ENCODE peak calls at places on chromosomes 12 and 14, in seven cellular contexts. F, T, S, P, W, L and U are unnamed samples.

GRCh38 chr12:131077931-131078391 is 124.3 kb downstream of the ADGRD1 start:
- DNase-seq in F (no peak), T (no peak), S (no peak), P (no peak), W (no peak), L (no peak), U (no peak)

GRCh38 chr12:26125451-26126339 is 858 bp upstream of the BHLHE41 start:
- DNase-seq in F (no peak), T (peak; percentile 77), S (peak; percentile 12), P (no peak), W (peak; percentile 78), L (no peak), U (peak; percentile 89)

GRCh38 chr12:12903642-12904609 is 12.6 kb downstream of the GPRC5A start:
- DNase-seq in F (peak; percentile 27), T (no peak), S (no peak), P (no peak), W (no peak), L (no peak), U (no peak)

GRCh38 chr14:74860899-74861733 is 14.8 kb downstream of the PROX2 start:
- DNase-seq in F (peak; percentile 77), T (peak; percentile 93), S (peak; percentile 57), P (peak; percentile 67), W (peak; percentile 86), L (peak; percentile 92), U (peak; percentile 50)

GRCh38 chr14:88613552-88614010 is 50.7 kb downstream of the ZC3H14 start:
- DNase-seq in F (peak; percentile 45), T (no peak), S (peak; percentile 28), P (peak; percentile 8), W (no peak), L (no peak), U (no peak)

GRCh38 chr12:109087250-109087649 is 6.0 kb downstream of the ALKBH2 start:
- DNase-seq in F (no peak), T (no peak), S (no peak), P (no peak), W (no peak), L (no peak), U (no peak)

GRCh38 chr14:104596927-104597351 is 7.6 kb downstream of the TMEM179 start:
- DNase-seq in F (no peak), T (no peak), S (no peak), P (no peak), W (no peak), L (no peak), U (no peak)

GRCh38 chr14:89000007-89000942 is 175.8 kb downstream of the TTC8 start:
- DNase-seq in F (peak; percentile 65), T (no peak), S (no peak), P (peak; percentile 93), W (peak; percentile 81), L (no peak), U (peak; percentile 67)

GRCh38 chr12:74537126-74537706 is 419 bp upstream of the ATXN7L3B start:
- DNase-seq in F (peak; percentile 83), T (no peak), S (peak; percentile 80), P (peak; percentile 24), W (peak; percentile 86), L (no peak), U (peak; percentile 77)

GRCh38 chr12:54935235-54935951 is 49.2 kb downstream of the TESPA1 start:
- DNase-seq in F (no peak), T (no peak), S (peak; percentile 29), P (peak; percentile 38), W (peak; percentile 77), L (peak; percentile 18), U (peak; percentile 83)

GRCh38 chr12:110637869-110638441 is 24.0 kb downstream of the TCTN1 start:
- DNase-seq in F (no peak), T (no peak), S (no peak), P (no peak), W (no peak), L (no peak), U (no peak)

GRCh38 chr14:72744416-72745120 is 149.3 kb downstream of the DPF3 start:
- DNase-seq in F (no peak), T (peak; percentile 27), S (no peak), P (no peak), W (no peak), L (no peak), U (no peak)

GRCh38 chr12:55687746-55688145 is 20.0 kb downstream of the ITGA7 start:
- DNase-seq in F (no peak), T (no peak), S (no peak), P (no peak), W (no peak), L (no peak), U (no peak)

GRCh38 chr14:21476526-21476924 is 234 bp downstream of the RAB2B start:
- DNase-seq in F (peak; percentile 71), T (peak; percentile 81), S (no peak), P (no peak), W (no peak), L (peak; percentile 74), U (no peak)

GRCh38 chr12:117118838-117119591 is 19.8 kb upstream of the TESC start:
- DNase-seq in F (no peak), T (no peak), S (peak; percentile 24), P (no peak), W (no peak), L (no peak), U (no peak)

GRCh38 chr14:106883218-106883692 is 1356.9 kb downstream of the TMEM121 start:
- DNase-seq in F (peak; percentile 23), T (no peak), S (no peak), P (no peak), W (peak; percentile 13), L (no peak), U (peak; percentile 40)